ENCODE peak calls at places on chromosomes 5 and 9, in six cellular contexts. V is endothelial cell; L is CD8-positive, alpha-beta T cell; R is nephron progenitor cell; W is epithelial cell of esophagus; I is A549. K is an unnamed sample.

GRCh38 chr5:159899067-159900049 is 16.9 kb upstream of the ADRA1B start:
- DNase-seq in R (no peak), W (no peak), L (no peak), I (no peak), V (no peak), K (no peak)

GRCh38 chr9:127492616-127493015 is 41.3 kb downstream of the LRSAM1 start:
- DNase-seq in R (no peak), W (no peak), L (no peak), I (no peak), V (no peak), K (no peak)

GRCh38 chr5:67414712-67415111 is 218.1 kb upstream of the CD180 start:
- DNase-seq in R (no peak), I (no peak), V (no peak), L (no peak), W (peak), K (no peak)

GRCh38 chr5:67393211-67393610 is 196.6 kb upstream of the CD180 start:
- DNase-seq in V (no peak), R (no peak), L (no peak), W (no peak), I (no peak), K (no peak)

GRCh38 chr5:72452515-72453259 is 54.5 kb downstream of the ZNF366 start:
- DNase-seq in L (no peak), I (peak), R (no peak), W (peak), V (peak), K (no peak)

GRCh38 chr5:93894471-93895354 is 153.3 kb upstream of the POU5F2 start:
- DNase-seq in R (no peak), L (no peak), W (peak), I (peak), V (no peak), K (no peak)

GRCh38 chr5:57466544-57466943 is 16.1 kb downstream of the ACTBL2 start:
- DNase-seq in L (no peak), W (no peak), I (no peak), V (no peak), R (no peak), K (no peak)

GRCh38 chr5:168917947-168918600 is 338.9 kb upstream of the PANK3 start:
- DNase-seq in R (no peak), I (no peak), L (no peak), V (no peak), W (no peak), K (no peak)

GRCh38 chr5:155258139-155258538 is 244.6 kb downstream of the KIF4B start:
- DNase-seq in V (no peak), W (no peak), R (no peak), I (no peak), L (no peak), K (no peak)

GRCh38 chr9:72579880-72580570 is 58.6 kb downstream of the TMC1 start:
- DNase-seq in I (no peak), L (no peak), W (peak), V (no peak), R (no peak), K (no peak)

GRCh38 chr9:38067611-38067891 is 1.5 kb downstream of the SHB start:
- DNase-seq in V (peak), W (no peak), L (no peak), I (no peak), R (peak), K (no peak)

GRCh38 chr9:5052858-5053257 is 67.8 kb downstream of the JAK2 start:
- DNase-seq in V (no peak), I (no peak), W (no peak), L (no peak), R (no peak), K (no peak)

GRCh38 chr9:95316794-95317118 is 753 bp downstream of the FANCC start:
- DNase-seq in I (peak), R (peak), V (peak), W (peak), L (no peak), K (peak)

GRCh38 chr5:177132504-177133118 is 962 bp upstream of the NSD1 start:
- DNase-seq in I (no peak), L (peak), R (peak), V (peak), W (peak), K (peak)

GRCh38 chr5:91384671-91385430 is 1.7 kb upstream of the ARRDC3 start:
- DNase-seq in L (peak), V (peak), W (peak), R (peak), I (peak), K (no peak)

GRCh38 chr9:91147079-91147708 is 214.5 kb downstream of the AUH start:
- DNase-seq in R (no peak), W (no peak), V (no peak), I (no peak), L (no peak), K (no peak)

GRCh38 chr5:5524327-5524726 is 101.8 kb downstream of the ICE1 start:
- DNase-seq in L (no peak), I (no peak), W (no peak), R (no peak), V (no peak), K (no peak)

GRCh38 chr5:96931605-96932004 is 4.3 kb upstream of the LNPEP start:
- DNase-seq in L (no peak), V (no peak), W (no peak), I (no peak), R (no peak), K (no peak)

GRCh38 chr5:146380714-146381113 is 42.1 kb downstream of the POU4F3 start:
- DNase-seq in V (no peak), I (no peak), L (no peak), W (no peak), R (no peak), K (no peak)

GRCh38 chr9:134950811-134951210 is 33.1 kb upstream of the FCN1 start:
- DNase-seq in W (no peak), I (no peak), L (no peak), R (no peak), V (no peak), K (no peak)

GRCh38 chr5:114789773-114790402 is 379.8 kb downstream of the TRIM36 start:
- DNase-seq in I (peak), W (peak), L (no peak), V (no peak), R (no peak), K (no peak)

GRCh38 chr9:124122813-124123462 is 111.4 kb downstream of the LHX2 start:
- DNase-seq in W (no peak), V (no peak), R (no peak), I (no peak), L (no peak), K (no peak)
- TF ChIP-seq CTCF in W (peak), V (no peak), R (no peak), I (peak), L (no peak), K (peak)

DNA sequence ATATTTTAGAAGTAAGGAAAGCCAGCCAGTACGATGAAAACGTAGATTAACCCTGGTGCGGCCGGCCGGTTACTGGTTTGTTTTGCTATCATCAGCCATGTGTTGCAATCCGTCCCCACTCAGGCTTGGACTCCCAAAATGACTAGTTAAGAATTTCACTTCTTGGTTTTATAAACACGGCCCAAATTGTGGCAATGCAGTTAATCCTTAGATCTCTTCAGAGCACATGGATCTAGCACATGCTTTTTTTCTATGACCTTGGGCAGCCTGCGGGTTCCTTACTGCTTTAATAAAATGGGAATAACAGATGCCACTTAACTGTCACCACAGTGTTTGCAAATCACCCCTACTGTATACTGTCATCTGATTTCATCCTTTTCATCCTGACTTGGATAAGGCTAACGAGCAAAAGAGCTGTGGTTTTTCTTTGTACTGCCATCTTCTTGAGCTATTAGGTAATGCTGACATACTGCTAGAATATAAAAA is 1.5 kb downstream of the NDFIP1 start:
- DNase-seq in I (peak), R (peak), L (no peak), W (peak), V (no peak), K (no peak)
- TF ChIP-seq CTCF in I (no peak), R (no peak), L (no peak), W (peak), V (no peak), K (no peak)

DNA sequence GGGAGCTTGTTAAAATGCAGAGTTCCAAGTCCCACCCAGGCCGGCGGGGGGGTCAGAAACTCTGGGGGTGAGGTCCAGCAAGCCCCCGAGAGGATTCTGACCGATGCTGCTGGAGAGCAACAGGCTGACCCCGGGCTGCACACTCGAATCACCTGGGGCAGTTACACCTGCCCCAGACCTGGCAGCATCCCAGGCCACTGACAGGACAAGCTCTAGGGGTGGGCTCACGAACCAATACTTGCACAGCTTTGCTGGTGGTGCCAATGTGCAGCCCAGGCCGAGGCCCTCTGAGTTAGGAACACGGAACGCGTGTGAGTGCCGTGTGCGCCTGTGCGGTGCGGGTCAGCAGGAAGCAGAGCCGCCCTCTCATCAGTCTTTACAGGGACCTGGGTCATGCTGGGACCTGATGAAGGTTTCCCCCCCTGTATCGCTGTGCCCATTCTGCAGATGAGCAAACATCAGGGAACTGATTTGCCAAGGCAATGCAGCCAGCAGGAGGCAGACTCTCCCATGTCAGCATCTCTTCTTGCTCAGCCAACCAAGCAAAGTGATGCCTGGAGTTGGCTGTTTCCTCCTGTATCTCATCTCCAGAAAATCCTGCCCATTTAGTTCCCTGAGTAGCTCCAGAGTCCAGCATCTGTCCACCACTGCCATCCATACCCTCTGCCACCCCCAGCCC is 16.3 kb downstream of the FAM163B start:
- DNase-seq in V (no peak), L (no peak), I (no peak), W (no peak), R (no peak), K (no peak)
- TF ChIP-seq CTCF in V (no peak), L (no peak), I (peak), W (no peak), R (no peak), K (peak)

GRCh38 chr9:133842174-133842573 is 104.0 kb upstream of the SARDH start:
- DNase-seq in V (no peak), I (no peak), R (peak), L (no peak), W (no peak), K (no peak)
- TF ChIP-seq CTCF in V (no peak), I (no peak), R (no peak), L (no peak), W (no peak), K (no peak)

DNA sequence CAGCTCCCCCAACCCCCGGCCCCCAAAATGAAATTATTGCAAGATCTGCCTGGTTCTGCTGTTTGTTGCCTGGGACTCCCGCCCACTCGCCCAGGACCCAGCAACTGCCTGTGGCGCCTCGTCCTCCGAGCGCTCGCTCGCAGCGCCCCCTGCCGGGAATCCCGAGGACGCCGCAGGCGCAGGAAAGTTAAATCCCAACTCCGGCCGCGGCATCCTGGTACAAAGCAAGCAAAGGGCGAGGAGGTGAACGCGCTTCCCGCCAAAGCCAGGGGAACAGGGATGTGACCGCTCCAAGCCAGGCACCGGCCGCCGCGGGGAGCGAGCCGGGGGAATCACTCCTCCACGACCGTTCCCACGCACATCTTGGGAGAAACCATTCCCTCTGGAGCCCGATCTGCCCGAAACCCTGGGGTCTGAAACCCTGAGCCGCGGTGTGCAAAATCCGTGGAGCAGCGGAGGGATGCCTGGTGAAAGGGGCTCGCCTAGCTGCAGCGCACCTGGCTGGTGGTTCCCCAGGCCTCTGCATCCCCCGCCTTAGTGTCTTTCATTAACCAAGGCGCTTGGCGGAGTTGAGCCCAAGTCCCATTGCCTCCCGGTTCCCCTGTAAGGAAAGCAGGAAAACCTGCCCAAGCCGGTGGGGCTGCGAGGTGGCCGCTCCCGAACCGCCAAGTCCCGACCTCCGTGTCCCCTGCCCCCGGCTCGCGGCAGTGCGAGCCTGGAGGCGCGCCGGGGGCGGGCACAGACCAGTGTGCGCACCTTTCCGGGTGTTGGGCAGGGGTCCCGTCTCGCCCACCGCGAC is 1.2 kb downstream of the SEMA5A start:
- DNase-seq in I (peak), R (peak), L (no peak), V (peak), W (peak), K (peak)
- TF ChIP-seq CTCF in I (peak), R (peak), L (no peak), V (peak), W (peak), K (peak)

DNA sequence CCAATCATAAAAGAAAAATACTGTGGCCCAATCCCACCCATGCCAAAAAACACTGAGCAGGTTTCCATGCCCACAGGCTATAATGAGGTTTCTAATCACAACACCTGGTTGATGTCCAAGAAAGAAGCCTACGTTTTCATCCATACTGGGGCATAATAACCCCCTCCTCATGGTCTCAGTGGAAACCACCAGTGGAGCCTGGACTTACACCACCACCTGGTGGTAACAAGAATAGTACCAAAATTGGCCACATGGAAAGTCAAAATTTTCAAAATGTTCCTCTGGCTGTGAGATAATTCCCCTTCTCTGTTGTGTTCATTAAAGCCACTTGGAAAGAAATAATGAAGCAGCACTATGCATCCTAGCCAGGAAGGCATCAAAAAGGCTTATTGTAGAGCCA is 687.3 kb upstream of the ST8SIA4 start:
- DNase-seq in L (no peak), R (no peak), V (no peak), W (peak), I (no peak), K (no peak)
- TF ChIP-seq CTCF in L (no peak), R (peak), V (peak), W (peak), I (peak), K (peak)

DNA sequence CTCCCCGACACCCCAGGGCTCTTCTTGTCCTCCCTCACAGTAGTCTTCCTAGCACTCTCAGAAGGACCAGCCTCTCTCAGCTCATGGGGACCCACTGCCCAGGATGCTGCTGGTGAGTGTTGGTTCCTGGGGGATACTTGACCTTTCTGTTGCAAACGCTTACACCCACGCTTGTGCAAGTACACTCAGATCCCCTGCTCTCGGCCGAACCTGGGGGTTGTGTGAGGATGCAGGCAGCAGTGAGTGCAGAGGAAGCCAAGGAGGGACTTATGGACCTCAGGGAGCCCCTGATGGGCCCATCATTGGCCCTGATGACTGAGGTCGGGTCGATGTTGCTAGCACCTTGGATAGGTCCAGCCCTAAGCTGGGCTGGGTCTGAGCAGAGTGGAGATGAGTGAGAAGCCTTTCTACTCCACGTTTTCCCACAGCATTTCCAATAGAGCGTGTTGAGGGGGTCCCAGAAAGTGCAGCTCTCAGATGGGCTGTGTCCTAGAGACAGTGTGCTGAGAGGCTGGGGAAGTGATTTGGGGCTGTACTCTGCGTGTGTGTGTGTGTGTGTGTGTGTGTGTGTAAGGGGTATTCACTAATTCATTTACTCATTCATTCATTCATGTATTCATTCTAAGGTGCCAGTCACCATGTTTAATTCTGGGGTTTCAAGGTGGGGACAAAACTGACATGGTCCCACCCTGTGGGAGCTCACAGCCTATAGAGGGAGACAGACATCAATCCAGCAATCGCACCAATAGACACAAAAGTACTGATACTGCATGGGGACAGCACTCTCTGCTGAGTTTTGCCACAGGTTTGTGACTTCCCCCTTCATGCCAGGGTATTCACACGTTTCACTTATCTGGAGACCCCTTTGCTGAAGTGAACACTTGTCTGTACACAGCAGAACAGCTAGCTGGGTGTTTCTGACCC is 25.2 kb upstream of the PITX1 start:
- DNase-seq in L (no peak), R (no peak), V (no peak), W (no peak), I (no peak), K (no peak)
- TF ChIP-seq CTCF in L (no peak), R (no peak), V (no peak), W (no peak), I (peak), K (no peak)

GRCh38 chr9:130428096-130428665 is 16.6 kb upstream of the ASS1 start:
- DNase-seq in W (no peak), I (no peak), V (no peak), L (no peak), R (no peak), K (no peak)

GRCh38 chr9:130426467-130426773 is 18.3 kb upstream of the ASS1 start:
- DNase-seq in I (no peak), W (no peak), V (no peak), R (no peak), L (no peak), K (no peak)

GRCh38 chr9:130425741-130426466 is 18.9 kb upstream of the ASS1 start:
- DNase-seq in V (no peak), R (no peak), I (no peak), L (no peak), W (no peak), K (no peak)

GRCh38 chr9:130427326-130427725 is 17.4 kb upstream of the ASS1 start:
- DNase-seq in R (no peak), L (no peak), W (no peak), V (no peak), I (no peak), K (no peak)

DNA sequence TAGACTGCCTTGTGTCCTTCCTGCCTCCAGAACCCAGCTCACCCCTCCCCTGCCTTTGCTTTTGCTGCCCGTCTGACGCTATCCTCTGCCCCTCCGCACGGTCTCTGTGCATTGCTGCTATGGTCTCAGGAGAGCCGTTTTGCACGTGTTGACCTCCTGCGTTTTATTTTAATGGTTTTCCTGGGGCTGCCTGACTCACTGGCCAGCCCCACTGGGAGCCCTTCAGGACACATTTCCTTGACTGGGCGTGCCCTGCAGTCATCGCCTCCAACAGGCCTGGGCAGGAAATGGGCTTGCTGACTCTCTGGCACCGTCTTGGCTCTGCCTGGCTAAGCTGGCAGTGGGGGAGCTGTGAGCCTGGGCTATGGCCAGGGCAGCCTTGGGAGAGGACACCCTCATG is 17.9 kb upstream of the ASS1 start:
- DNase-seq in V (no peak), R (peak), L (no peak), I (peak), W (peak), K (no peak)
- TF ChIP-seq CTCF in V (no peak), R (no peak), L (no peak), I (no peak), W (peak), K (no peak)

DNA sequence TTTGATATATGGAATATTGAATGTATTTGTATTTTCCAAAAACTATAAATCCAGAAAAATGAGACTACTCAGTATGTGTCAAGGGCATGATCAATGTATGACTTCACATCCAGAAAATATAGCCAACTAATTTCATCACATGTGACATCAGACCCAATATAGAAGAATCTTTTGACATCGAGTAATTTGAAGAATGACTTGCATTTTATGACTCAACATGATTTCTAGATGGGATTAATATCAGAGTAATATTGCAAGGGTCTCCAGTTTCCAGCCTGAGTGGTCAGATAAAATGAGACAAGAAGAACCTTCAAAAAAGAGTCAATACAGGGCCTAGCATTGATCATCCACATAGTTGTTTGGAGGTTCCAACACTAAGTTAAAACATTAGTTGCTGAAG is 467.5 kb upstream of the PAPPA start:
- DNase-seq in R (no peak), V (no peak), L (no peak), I (no peak), W (no peak), K (no peak)
- TF ChIP-seq CTCF in R (no peak), V (no peak), L (no peak), I (no peak), W (no peak), K (no peak)

K was measured in neural crest cell.